ENCODE peak calls at places on chromosomes 4 and X, in five cellular contexts. F is SK-N-SH, Y is GM12891, H is HepG2, N is K562. O is an unnamed sample.

GRCh38 chr4:182384496-182385155 is 141.4 kb downstream of the TENM3 start:
- DNase-seq in Y (no peak), F (no peak), H (no peak), N (no peak), O (no peak)

GRCh38 chr4:15303052-15303641 is 124.7 kb upstream of the C1QTNF7 start:
- DNase-seq in Y (no peak), F (no peak), H (peak; percentile 64), N (no peak), O (no peak)

GRCh38 chrX:130799393-130799792 is 103.6 kb downstream of the ENOX2 start:
- DNase-seq in F (no peak), Y (no peak), N (no peak), H (no peak), O (no peak)

GRCh38 chr4:108168213-108168671 is 490 bp downstream of the LEF1 start:
- DNase-seq in N (no peak), F (no peak), H (no peak), Y (no peak), O (no peak)

GRCh38 chr4:28247805-28248204 is 1387.2 kb downstream of the STIM2 start:
- DNase-seq in N (no peak), Y (no peak), F (no peak), H (no peak), O (no peak)

GRCh38 chrX:19630228-19630627 is 114.9 kb upstream of the MAP3K15 start:
- DNase-seq in N (no peak), H (no peak), Y (no peak), F (no peak), O (no peak)

GRCh38 chr4:173380987-173381386 is 10.2 kb downstream of the SAP30 start:
- DNase-seq in H (no peak), Y (no peak), F (no peak), N (no peak), O (no peak)

GRCh38 chr4:181004056-181004455 is 1239.1 kb upstream of the TENM3 start:
- DNase-seq in N (no peak), H (no peak), F (no peak), Y (no peak), O (no peak)

GRCh38 chr4:24033626-24034025 is 143.8 kb upstream of the PPARGC1A start:
- DNase-seq in F (no peak), N (no peak), Y (no peak), H (no peak), O (no peak)

GRCh38 chr4:133759428-133759827 is 442.2 kb downstream of the PABPC4L start:
- DNase-seq in N (no peak), H (no peak), F (no peak), Y (no peak), O (no peak)

GRCh38 chrX:95995600-95995999 is 689.0 kb upstream of the DIAPH2 start:
- DNase-seq in N (no peak), Y (no peak), H (no peak), F (no peak), O (no peak)

GRCh38 chrX:131633285-131633917 is 89.5 kb downstream of the OR13H1 start:
- DNase-seq in H (peak; percentile 29), N (peak; percentile 51), F (peak; percentile 51), Y (no peak), O (peak; percentile 3)

GRCh38 chr4:116880625-116881024 is 204.8 kb downstream of the TRAM1L1 start:
- DNase-seq in N (no peak), H (no peak), Y (no peak), F (no peak), O (no peak)

GRCh38 chr4:178426871-178427270 is 984.6 kb upstream of the AGA start:
- DNase-seq in Y (no peak), H (no peak), N (no peak), F (no peak), O (no peak)

GRCh38 chr4:25110653-25111329 is 49.5 kb downstream of the SEPSECS start:
- DNase-seq in F (no peak), H (no peak), N (no peak), Y (no peak), O (no peak)

GRCh38 chrX:9533611-9534010 is 68.8 kb downstream of the TBL1X start:
- DNase-seq in H (no peak), F (no peak), Y (no peak), N (no peak), O (no peak)

GRCh38 chr4:38387348-38387747 is 276.7 kb upstream of the KLF3 start:
- DNase-seq in Y (no peak), H (peak; percentile 50), N (no peak), F (peak; percentile 23), O (no peak)

GRCh38 chrX:136347706-136348105 is 46.9 kb downstream of the ADGRG4 start:
- DNase-seq in Y (no peak), F (no peak), H (no peak), N (no peak), O (no peak)

GRCh38 chr4:186726440-186727148 is 2.9 kb upstream of the FAT1 start:
- DNase-seq in Y (no peak), N (peak; percentile 85), H (peak; percentile 63), F (peak; percentile 75), O (no peak)

GRCh38 chrX:113274345-113274744 is 433.7 kb upstream of the AMOT start:
- DNase-seq in N (no peak), Y (no peak), F (no peak), H (no peak), O (no peak)

GRCh38 chr4:38366451-38366850 is 297.5 kb upstream of the KLF3 start:
- DNase-seq in N (no peak), Y (no peak), H (no peak), F (no peak), O (no peak)

GRCh38 chr4:183721207-183722081 is 62.4 kb downstream of the TRAPPC11 start:
- DNase-seq in Y (peak; percentile 36), F (peak; percentile 74), N (no peak), H (peak; percentile 96), O (no peak)

GRCh38 chrX:115232933-115233496 is 881 bp downstream of the LRCH2 start:
- DNase-seq in Y (no peak), N (no peak), H (no peak), F (no peak), O (no peak)

GRCh38 chr4:64564126-64564525 is 154.9 kb upstream of the TECRL start:
- DNase-seq in F (no peak), H (no peak), N (no peak), Y (no peak), O (no peak)

DNA sequence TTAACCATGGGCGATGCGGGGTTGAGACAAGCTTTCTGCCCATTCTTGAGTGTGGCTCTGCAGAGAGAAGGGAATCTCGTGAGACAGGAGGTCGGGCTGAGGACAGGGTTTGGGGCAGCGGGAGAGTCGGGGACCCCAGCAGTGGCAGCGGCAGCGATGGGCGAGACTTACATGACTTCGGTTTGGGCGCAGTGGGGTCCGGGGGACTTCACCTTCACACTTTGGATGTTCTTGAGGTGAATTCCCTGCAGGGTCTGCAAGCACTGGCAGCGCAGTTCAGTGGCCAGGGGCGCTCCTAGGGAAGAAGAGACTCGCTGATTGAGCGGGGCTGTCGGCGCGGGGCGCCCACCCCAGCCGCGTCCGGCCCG is 383 bp downstream of the CXCL2 start:
- DNase-seq in F (no peak), H (no peak), Y (no peak), N (no peak), O (no peak)
- TF ChIP-seq TAF1 in F (no peak), H (no peak), Y (no peak), N (no peak), O (no peak)

GRCh38 chr4:69878250-69878649 is 18.3 kb upstream of the SULT1E1 start:
- DNase-seq in H (no peak), F (no peak), N (no peak), Y (no peak), O (no peak)
- TF ChIP-seq TAF1 in H (no peak), F (no peak), N (no peak), Y (no peak), O (no peak)

GRCh38 chrX:17616936-17617335 is 120.4 kb upstream of the SCML1 start:
- DNase-seq in N (no peak), Y (no peak), F (no peak), H (no peak), O (no peak)

GRCh38 chrX:17608898-17609297 is 128.4 kb upstream of the SCML1 start:
- DNase-seq in Y (no peak), F (no peak), H (no peak), N (no peak), O (no peak)

GRCh38 chrX:17610788-17611187 is 126.5 kb upstream of the SCML1 start:
- DNase-seq in N (no peak), H (no peak), Y (no peak), F (no peak), O (no peak)

GRCh38 chrX:17617794-17618193 is 119.5 kb upstream of the SCML1 start:
- DNase-seq in Y (no peak), N (no peak), F (peak; percentile 21), H (no peak), O (no peak)

DNA sequence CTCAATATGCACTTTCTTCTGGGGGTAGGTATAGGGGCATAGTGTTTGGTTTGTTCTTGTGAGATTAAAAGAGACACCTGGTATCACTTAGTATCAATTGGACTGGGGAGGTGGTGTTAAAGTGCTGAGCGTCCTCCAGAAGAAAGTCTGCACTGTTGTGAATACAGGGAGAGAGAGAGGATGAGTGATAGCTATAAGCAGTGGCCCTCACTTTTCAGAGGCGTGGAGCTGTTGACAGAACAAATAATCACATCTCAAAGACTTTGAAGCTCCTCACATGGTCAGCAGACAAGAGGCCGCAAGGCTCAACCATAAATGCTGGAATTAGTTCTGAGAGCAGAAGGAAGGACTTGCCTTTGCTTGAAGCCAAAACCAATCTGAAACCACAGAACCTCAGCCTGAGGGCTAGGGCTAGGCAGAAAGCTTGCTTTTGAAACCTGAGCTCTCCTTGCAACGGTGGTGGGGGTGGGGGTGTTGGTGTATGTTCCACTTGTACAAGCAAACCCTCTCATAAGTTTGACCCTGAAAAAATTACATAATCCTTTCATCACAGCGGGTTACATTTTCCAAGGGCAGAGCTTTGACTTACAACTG is 123.2 kb upstream of the SCML1 start:
- DNase-seq in Y (no peak), N (no peak), F (no peak), H (peak; percentile 24), O (no peak)
- TF ChIP-seq TAF1 in Y (no peak), N (no peak), F (no peak), H (no peak), O (no peak)

GRCh38 chr4:69617083-69617694 is 22.3 kb downstream of the UGT2A2 start:
- DNase-seq in Y (no peak), F (no peak), N (peak; percentile 12), H (peak; percentile 40), O (no peak)
- TF ChIP-seq TAF1 in Y (no peak), F (no peak), N (no peak), H (no peak), O (no peak)

O was measured in GM12892.